ENCODE peak calls at places on chromosome 20, in nine cellular contexts. One of them, this sample, is unnamed.

GRCh38 chr20:62523473-62524203 is 47.8 kb upstream of the GATA5 start:
- DNase-seq in ascending aorta: no peak
- DNase-seq in glutamatergic neuron: no peak
- DNase-seq in iPS-NIHi11: peak
- DNase-seq in occipital lobe: no peak
- DNase-seq in progenitor cell of endocrine pancreas: no peak
- DNase-seq in activated T-helper 1 cell treated with anti-CD3 and anti-CD28 coated beads, Interleukin-12 subunit alpha, Interleukin-12 subunit beta, Interleukin-2, Interleukin-4 antibody, amounts not matched to agents 30 ng/mL and 10 ng/mL and 1 ng/mL, durations not matched to agents 14 hours and 24 hours and 36 hours: peak
- DNase-seq in A549: no peak
- DNase-seq in H7: peak
- DNase-seq in this sample: no peak

GRCh38 chr20:45070932-45071632 is 29.8 kb downstream of the KCNS1 start:
- DNase-seq in ascending aorta: no peak
- DNase-seq in glutamatergic neuron: no peak
- DNase-seq in iPS-NIHi11: no peak
- DNase-seq in occipital lobe: no peak
- DNase-seq in progenitor cell of endocrine pancreas: no peak
- DNase-seq in activated T-helper 1 cell treated with anti-CD3 and anti-CD28 coated beads, Interleukin-12 subunit alpha, Interleukin-12 subunit beta, Interleukin-2, Interleukin-4 antibody, amounts not matched to agents 30 ng/mL and 10 ng/mL and 1 ng/mL, durations not matched to agents 14 hours and 24 hours and 36 hours: no peak
- DNase-seq in A549: no peak
- DNase-seq in H7: no peak
- DNase-seq in this sample: no peak

GRCh38 chr20:17614176-17614811 is 44.4 kb downstream of the DSTN start:
- DNase-seq in ascending aorta: peak
- DNase-seq in glutamatergic neuron: peak
- DNase-seq in iPS-NIHi11: no peak
- DNase-seq in occipital lobe: no peak
- DNase-seq in progenitor cell of endocrine pancreas: no peak
- DNase-seq in activated T-helper 1 cell treated with anti-CD3 and anti-CD28 coated beads, Interleukin-12 subunit alpha, Interleukin-12 subunit beta, Interleukin-2, Interleukin-4 antibody, amounts not matched to agents 30 ng/mL and 10 ng/mL and 1 ng/mL, durations not matched to agents 14 hours and 24 hours and 36 hours: no peak
- DNase-seq in A549: peak
- DNase-seq in H7: peak
- DNase-seq in this sample: no peak

GRCh38 chr20:9689041-9689440 is 149.8 kb downstream of the PAK5 start:
- DNase-seq in ascending aorta: no peak
- DNase-seq in glutamatergic neuron: no peak
- DNase-seq in iPS-NIHi11: no peak
- DNase-seq in occipital lobe: no peak
- DNase-seq in progenitor cell of endocrine pancreas: no peak
- DNase-seq in activated T-helper 1 cell treated with anti-CD3 and anti-CD28 coated beads, Interleukin-12 subunit alpha, Interleukin-12 subunit beta, Interleukin-2, Interleukin-4 antibody, amounts not matched to agents 30 ng/mL and 10 ng/mL and 1 ng/mL, durations not matched to agents 14 hours and 24 hours and 36 hours: no peak
- DNase-seq in A549: no peak
- DNase-seq in H7: no peak
- DNase-seq in this sample: peak

GRCh38 chr20:13041574-13042457 is 33.0 kb downstream of the SPTLC3 start:
- DNase-seq in ascending aorta: no peak
- DNase-seq in glutamatergic neuron: no peak
- DNase-seq in iPS-NIHi11: no peak
- DNase-seq in occipital lobe: no peak
- DNase-seq in progenitor cell of endocrine pancreas: no peak
- DNase-seq in activated T-helper 1 cell treated with anti-CD3 and anti-CD28 coated beads, Interleukin-12 subunit alpha, Interleukin-12 subunit beta, Interleukin-2, Interleukin-4 antibody, amounts not matched to agents 30 ng/mL and 10 ng/mL and 1 ng/mL, durations not matched to agents 14 hours and 24 hours and 36 hours: no peak
- DNase-seq in A549: no peak
- DNase-seq in H7: no peak
- DNase-seq in this sample: no peak

GRCh38 chr20:62352402-62353288 is 14.5 kb downstream of the LAMA5 start:
- DNase-seq in ascending aorta: peak
- DNase-seq in glutamatergic neuron: peak
- DNase-seq in iPS-NIHi11: peak
- DNase-seq in occipital lobe: peak
- DNase-seq in progenitor cell of endocrine pancreas: no peak
- DNase-seq in activated T-helper 1 cell treated with anti-CD3 and anti-CD28 coated beads, Interleukin-12 subunit alpha, Interleukin-12 subunit beta, Interleukin-2, Interleukin-4 antibody, amounts not matched to agents 30 ng/mL and 10 ng/mL and 1 ng/mL, durations not matched to agents 14 hours and 24 hours and 36 hours: no peak
- DNase-seq in A549: peak
- DNase-seq in H7: no peak
- DNase-seq in this sample: peak

GRCh38 chr20:34922654-34923381 is 32.8 kb downstream of the GSS start:
- DNase-seq in ascending aorta: peak
- DNase-seq in glutamatergic neuron: no peak
- DNase-seq in iPS-NIHi11: peak
- DNase-seq in occipital lobe: no peak
- DNase-seq in progenitor cell of endocrine pancreas: no peak
- DNase-seq in activated T-helper 1 cell treated with anti-CD3 and anti-CD28 coated beads, Interleukin-12 subunit alpha, Interleukin-12 subunit beta, Interleukin-2, Interleukin-4 antibody, amounts not matched to agents 30 ng/mL and 10 ng/mL and 1 ng/mL, durations not matched to agents 14 hours and 24 hours and 36 hours: no peak
- DNase-seq in A549: peak
- DNase-seq in H7: no peak
- DNase-seq in this sample: no peak

GRCh38 chr20:51800769-51801219 is 1.5 kb downstream of the SALL4 start:
- DNase-seq in ascending aorta: no peak
- DNase-seq in glutamatergic neuron: peak
- DNase-seq in iPS-NIHi11: no peak
- DNase-seq in occipital lobe: no peak
- DNase-seq in progenitor cell of endocrine pancreas: peak
- DNase-seq in activated T-helper 1 cell treated with anti-CD3 and anti-CD28 coated beads, Interleukin-12 subunit alpha, Interleukin-12 subunit beta, Interleukin-2, Interleukin-4 antibody, amounts not matched to agents 30 ng/mL and 10 ng/mL and 1 ng/mL, durations not matched to agents 14 hours and 24 hours and 36 hours: no peak
- DNase-seq in A549: peak
- DNase-seq in H7: peak
- DNase-seq in this sample: no peak

GRCh38 chr20:8389381-8390368 is 257.6 kb downstream of the PLCB1 start:
- DNase-seq in ascending aorta: no peak
- DNase-seq in glutamatergic neuron: no peak
- DNase-seq in iPS-NIHi11: peak
- DNase-seq in occipital lobe: no peak
- DNase-seq in progenitor cell of endocrine pancreas: no peak
- DNase-seq in activated T-helper 1 cell treated with anti-CD3 and anti-CD28 coated beads, Interleukin-12 subunit alpha, Interleukin-12 subunit beta, Interleukin-2, Interleukin-4 antibody, amounts not matched to agents 30 ng/mL and 10 ng/mL and 1 ng/mL, durations not matched to agents 14 hours and 24 hours and 36 hours: no peak
- DNase-seq in A549: peak
- DNase-seq in H7: peak
- DNase-seq in this sample: peak

GRCh38 chr20:56433880-56434255 is 21.8 kb downstream of the CASS4 start:
- DNase-seq in ascending aorta: no peak
- DNase-seq in glutamatergic neuron: no peak
- DNase-seq in iPS-NIHi11: no peak
- DNase-seq in occipital lobe: no peak
- DNase-seq in progenitor cell of endocrine pancreas: no peak
- DNase-seq in activated T-helper 1 cell treated with anti-CD3 and anti-CD28 coated beads, Interleukin-12 subunit alpha, Interleukin-12 subunit beta, Interleukin-2, Interleukin-4 antibody, amounts not matched to agents 30 ng/mL and 10 ng/mL and 1 ng/mL, durations not matched to agents 14 hours and 24 hours and 36 hours: no peak
- DNase-seq in A549: no peak
- DNase-seq in H7: no peak
- DNase-seq in this sample: no peak

GRCh38 chr20:24098886-24099285 is 110.3 kb upstream of the GGTLC1 start:
- DNase-seq in ascending aorta: no peak
- DNase-seq in glutamatergic neuron: no peak
- DNase-seq in iPS-NIHi11: no peak
- DNase-seq in occipital lobe: peak
- DNase-seq in progenitor cell of endocrine pancreas: no peak
- DNase-seq in activated T-helper 1 cell treated with anti-CD3 and anti-CD28 coated beads, Interleukin-12 subunit alpha, Interleukin-12 subunit beta, Interleukin-2, Interleukin-4 antibody, amounts not matched to agents 30 ng/mL and 10 ng/mL and 1 ng/mL, durations not matched to agents 14 hours and 24 hours and 36 hours: no peak
- DNase-seq in A549: peak
- DNase-seq in H7: no peak
- DNase-seq in this sample: no peak

GRCh38 chr20:17625246-17626051 is 55.6 kb downstream of the DSTN start:
- DNase-seq in ascending aorta: no peak
- DNase-seq in glutamatergic neuron: peak
- DNase-seq in iPS-NIHi11: no peak
- DNase-seq in occipital lobe: no peak
- DNase-seq in progenitor cell of endocrine pancreas: no peak
- DNase-seq in activated T-helper 1 cell treated with anti-CD3 and anti-CD28 coated beads, Interleukin-12 subunit alpha, Interleukin-12 subunit beta, Interleukin-2, Interleukin-4 antibody, amounts not matched to agents 30 ng/mL and 10 ng/mL and 1 ng/mL, durations not matched to agents 14 hours and 24 hours and 36 hours: no peak
- DNase-seq in A549: no peak
- DNase-seq in H7: peak
- DNase-seq in this sample: no peak

GRCh38 chr20:59785118-59785959 is 148.1 kb downstream of the SYCP2 start:
- DNase-seq in ascending aorta: no peak
- DNase-seq in glutamatergic neuron: no peak
- DNase-seq in iPS-NIHi11: no peak
- DNase-seq in occipital lobe: no peak
- DNase-seq in progenitor cell of endocrine pancreas: no peak
- DNase-seq in activated T-helper 1 cell treated with anti-CD3 and anti-CD28 coated beads, Interleukin-12 subunit alpha, Interleukin-12 subunit beta, Interleukin-2, Interleukin-4 antibody, amounts not matched to agents 30 ng/mL and 10 ng/mL and 1 ng/mL, durations not matched to agents 14 hours and 24 hours and 36 hours: no peak
- DNase-seq in A549: no peak
- DNase-seq in H7: peak
- DNase-seq in this sample: no peak

GRCh38 chr20:37262516-37262915 is 902 bp upstream of the GHRH start:
- DNase-seq in ascending aorta: no peak
- DNase-seq in glutamatergic neuron: no peak
- DNase-seq in iPS-NIHi11: no peak
- DNase-seq in occipital lobe: no peak
- DNase-seq in progenitor cell of endocrine pancreas: no peak
- DNase-seq in activated T-helper 1 cell treated with anti-CD3 and anti-CD28 coated beads, Interleukin-12 subunit alpha, Interleukin-12 subunit beta, Interleukin-2, Interleukin-4 antibody, amounts not matched to agents 30 ng/mL and 10 ng/mL and 1 ng/mL, durations not matched to agents 14 hours and 24 hours and 36 hours: no peak
- DNase-seq in A549: no peak
- DNase-seq in H7: no peak
- DNase-seq in this sample: no peak

GRCh38 chr20:58213112-58213511 is 15.3 kb downstream of the ANKRD60 start:
- DNase-seq in ascending aorta: no peak
- DNase-seq in glutamatergic neuron: no peak
- DNase-seq in iPS-NIHi11: no peak
- DNase-seq in occipital lobe: peak
- DNase-seq in progenitor cell of endocrine pancreas: no peak
- DNase-seq in activated T-helper 1 cell treated with anti-CD3 and anti-CD28 coated beads, Interleukin-12 subunit alpha, Interleukin-12 subunit beta, Interleukin-2, Interleukin-4 antibody, amounts not matched to agents 30 ng/mL and 10 ng/mL and 1 ng/mL, durations not matched to agents 14 hours and 24 hours and 36 hours: no peak
- DNase-seq in A549: peak
- DNase-seq in H7: no peak
- DNase-seq in this sample: peak

GRCh38 chr20:58811334-58811733 is 39.4 kb downstream of the GNAS-AS1 start:
- DNase-seq in ascending aorta: no peak
- DNase-seq in glutamatergic neuron: no peak
- DNase-seq in iPS-NIHi11: no peak
- DNase-seq in occipital lobe: no peak
- DNase-seq in progenitor cell of endocrine pancreas: no peak
- DNase-seq in activated T-helper 1 cell treated with anti-CD3 and anti-CD28 coated beads, Interleukin-12 subunit alpha, Interleukin-12 subunit beta, Interleukin-2, Interleukin-4 antibody, amounts not matched to agents 30 ng/mL and 10 ng/mL and 1 ng/mL, durations not matched to agents 14 hours and 24 hours and 36 hours: no peak
- DNase-seq in A549: no peak
- DNase-seq in H7: no peak
- DNase-seq in this sample: no peak

GRCh38 chr20:35866446-35867202 is 87.7 kb downstream of the SCAND1 start:
- DNase-seq in ascending aorta: no peak
- DNase-seq in glutamatergic neuron: no peak
- DNase-seq in iPS-NIHi11: no peak
- DNase-seq in occipital lobe: no peak
- DNase-seq in progenitor cell of endocrine pancreas: no peak
- DNase-seq in activated T-helper 1 cell treated with anti-CD3 and anti-CD28 coated beads, Interleukin-12 subunit alpha, Interleukin-12 subunit beta, Interleukin-2, Interleukin-4 antibody, amounts not matched to agents 30 ng/mL and 10 ng/mL and 1 ng/mL, durations not matched to agents 14 hours and 24 hours and 36 hours: no peak
- DNase-seq in A549: no peak
- DNase-seq in H7: no peak
- DNase-seq in this sample: no peak

GRCh38 chr20:18416478-18416877 is 50.4 kb downstream of the DZANK1 start:
- DNase-seq in ascending aorta: no peak
- DNase-seq in glutamatergic neuron: no peak
- DNase-seq in iPS-NIHi11: no peak
- DNase-seq in occipital lobe: no peak
- DNase-seq in progenitor cell of endocrine pancreas: no peak
- DNase-seq in activated T-helper 1 cell treated with anti-CD3 and anti-CD28 coated beads, Interleukin-12 subunit alpha, Interleukin-12 subunit beta, Interleukin-2, Interleukin-4 antibody, amounts not matched to agents 30 ng/mL and 10 ng/mL and 1 ng/mL, durations not matched to agents 14 hours and 24 hours and 36 hours: no peak
- DNase-seq in A549: no peak
- DNase-seq in H7: no peak
- DNase-seq in this sample: no peak

GRCh38 chr20:31473331-31474096 is 1.4 kb downstream of the DEFB124 start:
- DNase-seq in ascending aorta: peak
- DNase-seq in glutamatergic neuron: no peak
- DNase-seq in iPS-NIHi11: no peak
- DNase-seq in occipital lobe: no peak
- DNase-seq in progenitor cell of endocrine pancreas: no peak
- DNase-seq in activated T-helper 1 cell treated with anti-CD3 and anti-CD28 coated beads, Interleukin-12 subunit alpha, Interleukin-12 subunit beta, Interleukin-2, Interleukin-4 antibody, amounts not matched to agents 30 ng/mL and 10 ng/mL and 1 ng/mL, durations not matched to agents 14 hours and 24 hours and 36 hours: no peak
- DNase-seq in A549: no peak
- DNase-seq in H7: no peak
- DNase-seq in this sample: no peak

GRCh38 chr20:15061955-15062354 is 724.5 kb upstream of the FLRT3 start:
- DNase-seq in ascending aorta: no peak
- DNase-seq in glutamatergic neuron: no peak
- DNase-seq in iPS-NIHi11: peak
- DNase-seq in occipital lobe: no peak
- DNase-seq in progenitor cell of endocrine pancreas: no peak
- DNase-seq in activated T-helper 1 cell treated with anti-CD3 and anti-CD28 coated beads, Interleukin-12 subunit alpha, Interleukin-12 subunit beta, Interleukin-2, Interleukin-4 antibody, amounts not matched to agents 30 ng/mL and 10 ng/mL and 1 ng/mL, durations not matched to agents 14 hours and 24 hours and 36 hours: no peak
- DNase-seq in A549: peak
- DNase-seq in H7: peak
- DNase-seq in this sample: no peak

GRCh38 chr20:3046677-3047462 is 1.0 kb downstream of the MRPS26 start:
- DNase-seq in ascending aorta: no peak
- DNase-seq in glutamatergic neuron: no peak
- DNase-seq in iPS-NIHi11: peak
- DNase-seq in occipital lobe: no peak
- DNase-seq in progenitor cell of endocrine pancreas: peak
- DNase-seq in activated T-helper 1 cell treated with anti-CD3 and anti-CD28 coated beads, Interleukin-12 subunit alpha, Interleukin-12 subunit beta, Interleukin-2, Interleukin-4 antibody, amounts not matched to agents 30 ng/mL and 10 ng/mL and 1 ng/mL, durations not matched to agents 14 hours and 24 hours and 36 hours: no peak
- DNase-seq in A549: peak
- DNase-seq in H7: peak
- DNase-seq in this sample: peak

GRCh38 chr20:226958-227357 is at the start of gene DEFB129:
- DNase-seq in ascending aorta: no peak
- DNase-seq in glutamatergic neuron: no peak
- DNase-seq in iPS-NIHi11: no peak
- DNase-seq in occipital lobe: no peak
- DNase-seq in progenitor cell of endocrine pancreas: no peak
- DNase-seq in activated T-helper 1 cell treated with anti-CD3 and anti-CD28 coated beads, Interleukin-12 subunit alpha, Interleukin-12 subunit beta, Interleukin-2, Interleukin-4 antibody, amounts not matched to agents 30 ng/mL and 10 ng/mL and 1 ng/mL, durations not matched to agents 14 hours and 24 hours and 36 hours: no peak
- DNase-seq in A549: no peak
- DNase-seq in H7: no peak
- DNase-seq in this sample: no peak

GRCh38 chr20:4341804-4342560 is 326.6 kb upstream of the RNF24 start:
- DNase-seq in ascending aorta: no peak
- DNase-seq in glutamatergic neuron: no peak
- DNase-seq in iPS-NIHi11: no peak
- DNase-seq in occipital lobe: no peak
- DNase-seq in progenitor cell of endocrine pancreas: no peak
- DNase-seq in activated T-helper 1 cell treated with anti-CD3 and anti-CD28 coated beads, Interleukin-12 subunit alpha, Interleukin-12 subunit beta, Interleukin-2, Interleukin-4 antibody, amounts not matched to agents 30 ng/mL and 10 ng/mL and 1 ng/mL, durations not matched to agents 14 hours and 24 hours and 36 hours: no peak
- DNase-seq in A549: no peak
- DNase-seq in H7: no peak
- DNase-seq in this sample: no peak

GRCh38 chr20:60105404-60105803 is 147.2 kb downstream of the CDH26 start:
- DNase-seq in ascending aorta: no peak
- DNase-seq in glutamatergic neuron: no peak
- DNase-seq in iPS-NIHi11: no peak
- DNase-seq in occipital lobe: no peak
- DNase-seq in progenitor cell of endocrine pancreas: no peak
- DNase-seq in activated T-helper 1 cell treated with anti-CD3 and anti-CD28 coated beads, Interleukin-12 subunit alpha, Interleukin-12 subunit beta, Interleukin-2, Interleukin-4 antibody, amounts not matched to agents 30 ng/mL and 10 ng/mL and 1 ng/mL, durations not matched to agents 14 hours and 24 hours and 36 hours: no peak
- DNase-seq in A549: no peak
- DNase-seq in H7: peak
- DNase-seq in this sample: no peak

GRCh38 chr20:11895832-11896484 is 21.7 kb upstream of the BTBD3 start:
- DNase-seq in ascending aorta: no peak
- DNase-seq in glutamatergic neuron: no peak
- DNase-seq in iPS-NIHi11: no peak
- DNase-seq in occipital lobe: no peak
- DNase-seq in progenitor cell of endocrine pancreas: no peak
- DNase-seq in activated T-helper 1 cell treated with anti-CD3 and anti-CD28 coated beads, Interleukin-12 subunit alpha, Interleukin-12 subunit beta, Interleukin-2, Interleukin-4 antibody, amounts not matched to agents 30 ng/mL and 10 ng/mL and 1 ng/mL, durations not matched to agents 14 hours and 24 hours and 36 hours: no peak
- DNase-seq in A549: no peak
- DNase-seq in H7: no peak
- DNase-seq in this sample: no peak

GRCh38 chr20:35318502-35319157 is 26.4 kb upstream of the FAM83C start:
- DNase-seq in ascending aorta: no peak
- DNase-seq in glutamatergic neuron: no peak
- DNase-seq in iPS-NIHi11: peak
- DNase-seq in occipital lobe: no peak
- DNase-seq in progenitor cell of endocrine pancreas: no peak
- DNase-seq in activated T-helper 1 cell treated with anti-CD3 and anti-CD28 coated beads, Interleukin-12 subunit alpha, Interleukin-12 subunit beta, Interleukin-2, Interleukin-4 antibody, amounts not matched to agents 30 ng/mL and 10 ng/mL and 1 ng/mL, durations not matched to agents 14 hours and 24 hours and 36 hours: no peak
- DNase-seq in A549: peak
- DNase-seq in H7: no peak
- DNase-seq in this sample: no peak